ENCODE peak calls at places on chromosomes 2 and 18, in six cellular contexts. I, P, A, L, R and V are unnamed samples.

GRCh38 chr2:213242653-213243052 is 41.6 kb upstream of the SPAG16 start:
- DNase-seq in R (no peak), L (no peak), P (no peak), I (no peak), A (no peak), V (no peak)

GRCh38 chr2:2590141-2590540 is 259.1 kb upstream of the MYT1L start:
- DNase-seq in R (no peak), A (no peak), P (no peak), I (no peak), L (no peak), V (no peak)

GRCh38 chr2:200286578-200286977 is 19.9 kb upstream of the SPATS2L start:
- DNase-seq in A (no peak), P (no peak), I (no peak), L (no peak), R (no peak), V (no peak)

GRCh38 chr2:103464831-103465230 is 703.0 kb downstream of the TMEM182 start:
- DNase-seq in R (no peak), A (no peak), P (no peak), L (no peak), I (no peak), V (no peak)

GRCh38 chr2:217905906-217906305 is 96.9 kb downstream of the TNS1 start:
- DNase-seq in A (peak), P (no peak), I (no peak), R (no peak), L (no peak), V (no peak)

GRCh38 chr2:119751706-119752105 is 8.0 kb upstream of the PTPN4 start:
- DNase-seq in A (no peak), L (no peak), I (no peak), R (no peak), P (no peak), V (no peak)

GRCh38 chr2:101986804-101987740 is 4.7 kb upstream of the IL1R2 start:
- DNase-seq in P (peak), I (peak), A (no peak), L (no peak), R (peak), V (no peak)

GRCh38 chr2:172046080-172046678 is 39.1 kb upstream of the DLX1 start:
- DNase-seq in P (no peak), R (no peak), A (no peak), I (no peak), L (no peak), V (no peak)

GRCh38 chr2:75146903-75147332 is 52.4 kb downstream of the TACR1 start:
- DNase-seq in L (no peak), I (peak), P (no peak), A (peak), R (no peak), V (no peak)

GRCh38 chr2:216339456-216340279 is 32.6 kb downstream of the MARCHF4 start:
- DNase-seq in P (peak), A (no peak), L (no peak), I (no peak), R (no peak), V (no peak)

GRCh38 chr2:88855620-88856408 is 164.3 kb downstream of the RPIA start:
- DNase-seq in R (no peak), A (no peak), L (no peak), I (no peak), P (no peak), V (no peak)

GRCh38 chr2:151857650-151858049 is 29.4 kb upstream of the ARL5A start:
- DNase-seq in I (peak), R (no peak), A (no peak), P (no peak), L (no peak), V (no peak)

GRCh38 chr18:67766930-67767329 is 250.4 kb upstream of the DSEL start:
- DNase-seq in L (no peak), I (no peak), R (no peak), P (no peak), A (peak), V (no peak)

DNA sequence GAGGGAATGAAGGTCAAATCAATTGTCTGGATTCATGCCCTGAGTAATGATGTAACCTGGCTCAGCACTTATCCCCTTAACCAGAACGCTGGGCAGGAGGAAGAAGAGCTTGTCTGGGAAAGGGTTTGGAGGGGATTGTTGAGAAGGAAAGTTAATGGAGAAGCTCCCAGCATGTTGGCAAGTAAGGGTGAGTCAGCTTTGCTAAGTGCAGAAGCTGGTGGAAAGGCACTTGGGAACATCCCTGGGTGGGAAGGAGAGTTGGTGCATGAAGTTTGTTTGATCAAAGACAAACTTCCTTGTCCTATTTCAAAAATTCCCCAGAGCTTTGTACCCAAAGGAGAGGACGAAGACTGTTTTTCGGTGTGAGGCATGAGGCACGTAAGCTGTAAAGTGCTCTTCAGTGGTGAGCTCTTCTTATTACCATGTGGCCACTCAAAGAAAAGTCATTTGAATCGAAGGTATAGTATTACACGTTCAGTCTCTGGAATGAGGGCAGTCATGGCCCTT is 17.6 kb upstream of the DAW1 start:
- DNase-seq in I (no peak), L (no peak), R (no peak), A (no peak), P (no peak), V (no peak)
- TF ChIP-seq POLR2A in I (no peak), L (no peak), R (no peak), A (no peak), P (no peak), V (no peak)

GRCh38 chr18:2971741-2972552 is 41.0 kb downstream of the LPIN2 start:
- DNase-seq in L (no peak), A (peak), I (no peak), P (no peak), R (peak), V (peak)
- TF ChIP-seq POLR2A in L (no peak), A (no peak), I (no peak), P (no peak), R (peak), V (no peak)

GRCh38 chr2:9613291-9613690 is 17.5 kb downstream of the YWHAQ start:
- DNase-seq in L (no peak), I (no peak), A (peak), P (no peak), R (no peak), V (no peak)

GRCh38 chr2:9617749-9618148 is 13.0 kb downstream of the YWHAQ start:
- DNase-seq in R (no peak), P (no peak), I (no peak), A (no peak), L (no peak), V (no peak)

GRCh38 chr2:9614562-9614961 is 16.2 kb downstream of the YWHAQ start:
- DNase-seq in A (no peak), I (no peak), L (no peak), P (no peak), R (no peak), V (no peak)

GRCh38 chr2:9618410-9618809 is 12.4 kb downstream of the YWHAQ start:
- DNase-seq in R (no peak), L (no peak), P (no peak), I (no peak), A (no peak), V (no peak)

DNA sequence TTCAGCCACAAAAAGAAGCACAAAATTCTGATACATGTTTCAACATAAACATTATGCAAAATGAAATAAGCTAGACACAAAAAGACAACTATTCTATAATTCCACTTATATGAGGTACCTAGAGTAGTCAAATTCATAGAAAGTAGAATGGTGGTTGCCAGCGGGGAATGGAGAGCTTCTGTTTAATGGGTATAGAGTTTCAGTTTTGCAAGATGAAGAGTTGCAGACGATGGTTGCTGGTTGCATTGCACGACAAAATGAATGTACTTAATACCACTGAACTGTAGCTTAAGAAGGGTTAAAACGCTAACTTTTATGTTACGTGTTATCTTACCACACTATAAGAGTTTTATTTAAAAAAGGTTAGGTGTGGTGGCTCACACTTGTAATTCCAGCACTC is 13.5 kb downstream of the YWHAQ start:
- DNase-seq in A (no peak), R (no peak), L (no peak), I (no peak), P (no peak), V (no peak)
- TF ChIP-seq POLR2A in A (no peak), R (no peak), L (no peak), I (no peak), P (no peak), V (no peak)

DNA sequence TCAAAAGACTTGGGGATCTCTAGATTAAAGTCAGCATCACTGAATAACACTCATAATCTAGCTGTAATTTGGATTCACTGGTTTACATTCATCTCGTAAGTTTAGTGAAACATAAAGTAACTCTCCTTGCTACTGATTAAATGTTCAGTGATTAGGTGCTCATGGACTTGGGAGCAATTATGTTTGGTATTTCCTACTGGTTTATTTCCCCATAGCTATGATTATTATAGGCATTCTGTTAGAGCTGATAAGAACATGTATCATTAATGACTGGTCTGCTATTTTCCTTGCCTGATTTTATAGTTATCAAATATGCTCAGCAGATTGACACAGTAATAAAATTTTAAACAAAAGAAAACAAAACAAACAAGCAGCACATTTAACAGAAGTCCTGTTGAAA is 334.7 kb upstream of the SLC8A1 start:
- DNase-seq in L (no peak), A (no peak), R (no peak), P (no peak), I (no peak), V (no peak)
- TF ChIP-seq POLR2A in L (no peak), A (no peak), R (no peak), P (no peak), I (no peak), V (no peak)

DNA sequence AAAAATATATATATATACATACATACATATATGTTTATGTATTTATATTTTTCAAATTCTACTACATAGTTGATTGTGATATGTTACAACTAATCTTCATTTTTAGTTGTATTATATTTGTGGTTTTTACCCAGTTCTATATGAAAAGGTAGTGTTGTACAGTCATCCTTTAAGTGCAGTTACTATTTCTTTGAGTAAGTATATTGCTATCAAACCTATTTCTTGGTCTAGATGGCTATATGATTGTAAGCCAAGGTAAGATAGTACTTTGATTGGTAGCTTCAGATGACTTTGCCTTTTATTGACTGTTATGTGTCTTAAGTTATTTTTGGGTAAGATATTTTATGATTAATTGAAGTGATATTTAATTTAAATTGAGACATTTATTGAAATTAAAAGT is 89.6 kb downstream of the AGPS start:
- DNase-seq in P (no peak), L (no peak), R (no peak), A (no peak), I (no peak), V (no peak)
- TF ChIP-seq POLR2A in P (no peak), L (no peak), R (no peak), A (no peak), I (no peak), V (no peak)

GRCh38 chr18:24013061-24013460 is 1.5 kb upstream of the TTC39C start:
- DNase-seq in L (no peak), R (no peak), A (no peak), I (no peak), P (no peak), V (no peak)

GRCh38 chr18:24015897-24016631 is 1.5 kb downstream of the TTC39C start:
- DNase-seq in R (no peak), A (peak), L (no peak), P (no peak), I (no peak), V (no peak)

GRCh38 chr18:24016643-24017042 is 2.1 kb downstream of the TTC39C start:
- DNase-seq in I (peak), L (no peak), A (peak), P (no peak), R (no peak), V (no peak)

GRCh38 chr18:24014062-24014985 is at the start of gene TTC39C:
- DNase-seq in P (peak), A (peak), I (no peak), R (peak), L (peak), V (peak)

DNA sequence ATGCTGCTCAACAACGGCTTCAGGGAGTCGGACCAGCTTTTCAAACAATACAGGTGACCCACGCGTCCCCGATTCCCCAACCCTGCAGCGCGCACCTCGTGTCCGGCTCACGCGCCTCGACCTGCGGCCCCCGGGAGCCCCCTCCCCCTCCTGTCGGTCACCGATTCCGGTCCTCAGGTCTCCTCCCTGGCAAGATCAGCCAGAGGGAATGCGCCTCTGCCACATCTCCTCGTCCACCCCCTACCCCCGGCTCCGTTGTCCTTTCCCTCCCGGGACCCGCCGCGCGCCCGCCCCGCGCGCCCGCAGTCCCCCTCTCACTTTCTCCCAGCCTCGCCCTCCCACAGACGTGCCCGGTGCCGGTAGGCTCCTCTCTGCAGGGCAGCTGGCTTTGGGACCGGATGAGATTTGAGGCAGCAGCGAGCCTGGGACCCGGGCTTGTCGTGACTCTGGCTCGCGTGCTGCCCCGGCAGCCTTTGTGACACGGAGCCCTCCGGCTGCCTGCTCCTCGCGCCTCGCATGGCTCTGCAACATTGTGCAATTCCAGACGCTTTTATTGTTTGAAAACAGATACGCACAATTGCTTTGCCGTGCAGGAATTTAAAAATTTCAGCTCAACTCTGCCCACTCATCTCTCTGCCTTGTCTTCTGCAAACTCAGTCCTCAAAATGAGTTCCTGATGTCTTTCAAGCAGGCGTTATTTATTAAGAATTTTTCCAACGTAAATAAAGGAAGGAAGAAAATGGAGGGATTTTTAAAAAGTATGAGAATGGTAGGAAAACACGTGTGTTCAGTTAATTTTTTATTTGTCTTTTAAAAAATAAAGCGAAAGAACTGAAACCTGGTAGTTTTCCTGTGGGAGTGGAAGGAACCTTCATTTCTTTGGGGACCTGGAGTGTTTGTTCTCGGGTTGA is 687 bp downstream of the TTC39C start:
- DNase-seq in R (peak), A (peak), P (peak), L (no peak), I (peak), V (peak)
- TF ChIP-seq POLR2A in R (peak), A (no peak), P (no peak), L (no peak), I (peak), V (no peak)

GRCh38 chr2:201643216-201643651 is at the start of gene TMEM237:
- DNase-seq in L (no peak), P (peak), R (peak), I (peak), A (peak), V (no peak)
- TF ChIP-seq POLR2A in L (no peak), P (no peak), R (no peak), I (no peak), A (no peak), V (no peak)

DNA sequence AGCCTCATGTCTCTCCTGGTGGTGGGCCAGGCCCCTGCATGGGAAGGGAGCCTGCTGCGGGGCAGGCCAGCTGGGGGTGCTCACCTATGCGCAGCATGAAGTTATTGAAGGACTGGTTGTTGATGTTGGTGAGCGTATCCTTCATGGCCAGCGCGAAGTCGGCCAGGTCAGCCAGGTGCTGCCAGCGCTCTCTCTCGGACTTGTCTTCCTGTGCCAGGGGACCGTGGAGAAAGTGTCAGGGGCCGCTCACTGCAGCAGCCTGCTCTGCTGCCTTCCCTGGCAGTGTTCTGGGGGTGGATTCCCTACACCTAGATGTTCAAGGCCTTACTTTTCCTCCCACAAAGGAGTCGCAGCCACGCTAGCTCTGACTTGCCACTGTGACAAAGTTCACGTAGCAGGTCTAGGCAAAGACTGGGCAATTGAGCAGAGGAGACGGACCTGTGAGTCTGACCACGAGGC is 28.2 kb downstream of the CENPO start:
- DNase-seq in R (no peak), I (no peak), A (no peak), P (no peak), L (no peak), V (peak)
- TF ChIP-seq POLR2A in R (no peak), I (no peak), A (no peak), P (no peak), L (no peak), V (no peak)